ENCODE peak calls at places on chromosomes 4 and X, in ten cellular contexts. V, U, Y, C, B, L, F, G, S and D are unnamed samples.

GRCh38 chr4:11149612-11150259 is 279.0 kb downstream of the HS3ST1 start:
- DNase-seq in V (no peak), U (no peak), Y (no peak), C (no peak), B (peak; percentile 8), L (no peak), F (no peak), G (no peak), S (no peak), D (no peak)

GRCh38 chrX:97074400-97074799 is 190.7 kb downstream of the RPA4 start:
- DNase-seq in V (no peak), U (no peak), Y (no peak), C (no peak), B (peak; percentile 17), L (no peak), F (no peak), G (no peak), S (peak; percentile 13), D (no peak)

GRCh38 chr4:158859661-158860060 is 90.8 kb downstream of the FNIP2 start:
- DNase-seq in V (no peak), U (no peak), Y (no peak), C (no peak), B (no peak), L (no peak), F (no peak), G (no peak), S (no peak), D (no peak)

GRCh38 chrX:38717871-38718270 is 83.4 kb upstream of the MID1IP1 start:
- DNase-seq in V (no peak), U (no peak), Y (no peak), C (no peak), B (peak; percentile 10), L (peak; percentile 4), F (no peak), G (no peak), S (no peak), D (no peak)

GRCh38 chr4:25484243-25484721 is 107.2 kb downstream of the ANAPC4 start:
- DNase-seq in V (no peak), U (no peak), Y (no peak), C (no peak), B (peak; percentile 80), L (no peak), F (no peak), G (no peak), S (no peak), D (no peak)

GRCh38 chr4:53653484-53654053 is 62.3 kb upstream of the LNX1 start:
- DNase-seq in V (no peak), U (no peak), Y (peak; percentile 50), C (peak; percentile 46), B (peak; percentile 12), L (peak; percentile 58), F (peak; percentile 38), G (no peak), S (no peak), D (no peak)

GRCh38 chr4:8293131-8293975 is 23.8 kb downstream of the HTRA3 start:
- DNase-seq in V (no peak), U (no peak), Y (peak; percentile 11), C (no peak), B (no peak), L (no peak), F (no peak), G (peak; percentile 31), S (no peak), D (no peak)

GRCh38 chr4:139367421-139368090 is 65.3 kb upstream of the NDUFC1 start:
- DNase-seq in V (no peak), U (no peak), Y (no peak), C (no peak), B (no peak), L (no peak), F (no peak), G (no peak), S (peak; percentile 45), D (no peak)

GRCh38 chrX:68072016-68072415 is 361.3 kb downstream of the OPHN1 start:
- DNase-seq in V (no peak), U (no peak), Y (no peak), C (no peak), B (peak; percentile 26), L (no peak), F (no peak), G (no peak), S (no peak), D (no peak)

GRCh38 chr4:1746265-1746691 is 25.0 kb downstream of the TACC3 start:
- DNase-seq in V (no peak), U (peak; percentile 66), Y (peak; percentile 68), C (peak; percentile 64), B (peak; percentile 72), L (peak; percentile 80), F (peak; percentile 74), G (peak; percentile 81), S (no peak), D (no peak)

GRCh38 chrX:48971325-48972213 is at the start of gene KCND1:
- DNase-seq in V (no peak), U (no peak), Y (no peak), C (no peak), B (peak; percentile 24), L (no peak), F (peak; percentile 28), G (no peak), S (no peak), D (no peak)

GRCh38 chr4:7425591-7426468 is 8.9 kb downstream of the PSAPL1 start:
- DNase-seq in V (peak; percentile 15), U (peak; percentile 46), Y (peak; percentile 10), C (no peak), B (no peak), L (no peak), F (peak; percentile 2), G (peak; percentile 36), S (no peak), D (no peak)

GRCh38 chr4:105965183-105965800 is 70.0 kb downstream of the NPNT start:
- DNase-seq in V (no peak), U (no peak), Y (no peak), C (no peak), B (peak; percentile 88), L (no peak), F (no peak), G (no peak), S (no peak), D (no peak)

GRCh38 chr4:73485085-73485484 is 3.5 kb downstream of the AFM start:
- DNase-seq in V (no peak), U (no peak), Y (no peak), C (no peak), B (no peak), L (no peak), F (no peak), G (no peak), S (no peak), D (no peak)

GRCh38 chrX:70998402-70999027 is 67.6 kb upstream of the SLC7A3 start:
- DNase-seq in V (peak; percentile 19), U (no peak), Y (no peak), C (peak; percentile 62), B (peak; percentile 85), L (peak; percentile 20), F (no peak), G (no peak), S (no peak), D (no peak)

GRCh38 chr4:155342142-155342541 is 34.6 kb downstream of the MAP9 start:
- DNase-seq in V (no peak), U (no peak), Y (no peak), C (no peak), B (peak; percentile 78), L (no peak), F (no peak), G (no peak), S (no peak), D (no peak)

GRCh38 chr4:122003335-122003734 is 51.5 kb upstream of the TRPC3 start:
- DNase-seq in V (no peak), U (no peak), Y (no peak), C (peak; percentile 4), B (peak; percentile 30), L (peak; percentile 86), F (peak; percentile 48), G (no peak), S (no peak), D (no peak)

GRCh38 chr4:180827610-180828009 is 1415.6 kb upstream of the TENM3 start:
- DNase-seq in V (no peak), U (no peak), Y (no peak), C (no peak), B (peak; percentile 96), L (no peak), F (no peak), G (no peak), S (no peak), D (no peak)
- H3K4me3 ChIP-seq in V (peak overlapping the region; percentile 46), U (peak overlapping the region; percentile 34), Y (no peak overlapping the region), C (no peak overlapping the region), B (no peak overlapping the region), L (no peak overlapping the region), F (no peak overlapping the region), G (peak overlapping the region; percentile 40), S (no peak overlapping the region), D (no peak overlapping the region)

GRCh38 chrX:133852837-133853236 is 132.6 kb downstream of the GPC3 start:
- DNase-seq in V (no peak), U (no peak), Y (no peak), C (no peak), B (no peak), L (no peak), F (no peak), G (no peak), S (no peak), D (no peak)
- TF ChIP-seq CTCF in V (no peak), U (no peak), Y (no peak), C (no peak), B (no peak), L (no peak), F (no peak), G (no peak), S (no peak), D (no peak)

DNA sequence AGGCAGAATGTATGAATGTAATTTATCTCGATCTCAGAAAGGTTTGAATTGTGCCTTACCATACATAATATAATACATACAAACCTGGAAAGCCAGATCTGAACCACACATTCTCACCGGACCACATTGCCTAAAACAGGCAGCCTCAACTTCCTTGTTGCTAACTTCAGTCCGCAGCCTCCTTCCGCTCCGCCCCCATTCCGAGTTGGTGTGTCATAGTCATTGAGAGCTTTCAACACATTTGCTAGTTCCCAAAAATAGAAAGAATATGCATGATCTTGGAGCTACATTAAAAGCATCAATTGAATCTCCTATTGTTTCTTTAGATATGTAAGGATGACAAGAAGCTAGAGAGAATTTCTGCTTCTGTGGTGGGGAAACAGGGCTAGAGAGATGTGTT is 127.2 kb downstream of the ARHGEF9 start:
- DNase-seq in V (peak; percentile 77), U (peak; percentile 76), Y (no peak), C (no peak), B (peak; percentile 81), L (peak; percentile 9), F (no peak), G (peak; percentile 73), S (peak; percentile 67), D (peak; percentile 7)
- H3K4me3 ChIP-seq in V (no peak overlapping the region), U (no peak overlapping the region), Y (no peak overlapping the region), C (no peak overlapping the region), B (no peak overlapping the region), L (no peak overlapping the region), F (no peak overlapping the region), G (no peak overlapping the region), S (no peak overlapping the region), D (no peak overlapping the region)

GRCh38 chr4:112908511-112908910 is 140.9 kb upstream of the ANK2 start:
- DNase-seq in V (no peak), U (no peak), Y (no peak), C (no peak), B (no peak), L (no peak), F (no peak), G (no peak), S (no peak), D (no peak)

GRCh38 chr4:112905728-112906127 is 143.7 kb upstream of the ANK2 start:
- DNase-seq in V (no peak), U (no peak), Y (no peak), C (no peak), B (no peak), L (no peak), F (no peak), G (no peak), S (no peak), D (no peak)

GRCh38 chr4:112910109-112910736 is 139.2 kb upstream of the ANK2 start:
- DNase-seq in V (no peak), U (no peak), Y (no peak), C (no peak), B (no peak), L (peak; percentile 4), F (no peak), G (no peak), S (peak; percentile 44), D (peak; percentile 58)
- TF ChIP-seq CTCF in V (peak; percentile 17), U (peak; percentile 22), Y (no peak), C (no peak), B (no peak), L (no peak), F (no peak), G (no peak), S (no peak), D (peak; percentile 43)